ENCODE peak calls at places on chromosomes 7 and 10, in six cellular contexts. V is OCI-LY7, X is GM12878, G is dorsolateral prefrontal cortex, Y is pancreas, A is HCEC 1CT. U is an unnamed sample.

GRCh38 chr7:19378340-19378704 is 233.1 kb upstream of the FERD3L start:
- DNase-seq in A (peak; percentile 32), G (no peak), V (no peak), Y (no peak), X (no peak), U (no peak)

GRCh38 chr7:157577061-157577460 is 240.3 kb downstream of the DNAJB6 start:
- DNase-seq in V (no peak), G (peak; percentile 20), X (no peak), Y (no peak), A (no peak), U (peak; percentile 23)

GRCh38 chr10:132404169-132404880 is 7.3 kb downstream of the PWWP2B start:
- DNase-seq in A (no peak), Y (peak; percentile 57), X (no peak), V (no peak), G (no peak), U (peak; percentile 43)

GRCh38 chr10:52082307-52082706 is 231.8 kb upstream of the DKK1 start:
- DNase-seq in Y (no peak), V (no peak), X (no peak), G (no peak), A (no peak), U (no peak)

GRCh38 chr10:24009736-24010135 is 199.2 kb upstream of the KIAA1217 start:
- DNase-seq in V (no peak), G (no peak), X (no peak), A (no peak), Y (no peak), U (no peak)

GRCh38 chr7:2105917-2106316 is 126.8 kb downstream of the MAD1L1 start:
- DNase-seq in A (no peak), G (no peak), X (no peak), Y (no peak), V (peak; percentile 16), U (no peak)

GRCh38 chr7:133789951-133790350 is 337.2 kb upstream of the LRGUK start:
- DNase-seq in G (no peak), A (no peak), V (no peak), X (no peak), Y (no peak), U (no peak)

GRCh38 chr7:49400891-49401550 is 372.4 kb upstream of the VWC2 start:
- DNase-seq in G (no peak), X (no peak), Y (no peak), V (no peak), A (no peak), U (no peak)

GRCh38 chr7:87113077-87113476 is 39.2 kb upstream of the DMTF1 start:
- DNase-seq in G (no peak), Y (no peak), A (no peak), X (no peak), V (no peak), U (no peak)